ENCODE peak calls at places on chromosome 16, in eight cellular contexts. One of them, this sample, is unnamed.

GRCh38 chr16:29674188-29674587 is 4.8 kb upstream of the QPRT start:
- DNase-seq in ascending aorta: no peak
- DNase-seq in lung: no peak
- DNase-seq in cardiac muscle cell: peak; percentile 88
- DNase-seq in RWPE2: no peak
- DNase-seq in IMR-90: peak; percentile 40
- DNase-seq in MM.1S: no peak
- DNase-seq in CD8-positive, alpha-beta T cell: no peak
- DNase-seq in this sample: no peak

GRCh38 chr16:54164789-54165173 is 121.8 kb downstream of the IRX3 start:
- DNase-seq in MM.1S: no peak
- DNase-seq in lung: no peak
- DNase-seq in ascending aorta: no peak
- DNase-seq in RWPE2: no peak
- DNase-seq in IMR-90: no peak
- DNase-seq in CD8-positive, alpha-beta T cell: no peak
- DNase-seq in cardiac muscle cell: no peak
- DNase-seq in this sample: no peak

GRCh38 chr16:4936991-4937781 is at the start of gene PPL:
- DNase-seq in ascending aorta: no peak
- DNase-seq in cardiac muscle cell: no peak
- DNase-seq in RWPE2: peak; percentile 91
- DNase-seq in lung: peak; percentile 91
- DNase-seq in IMR-90: no peak
- DNase-seq in CD8-positive, alpha-beta T cell: no peak
- DNase-seq in MM.1S: peak; percentile 74
- DNase-seq in this sample: no peak

GRCh38 chr16:57498031-57498430 is 11.7 kb upstream of the DOK4 start:
- DNase-seq in ascending aorta: no peak
- DNase-seq in lung: no peak
- DNase-seq in CD8-positive, alpha-beta T cell: no peak
- DNase-seq in cardiac muscle cell: no peak
- DNase-seq in RWPE2: no peak
- DNase-seq in MM.1S: no peak
- DNase-seq in IMR-90: no peak
- DNase-seq in this sample: no peak

GRCh38 chr16:16974192-16974591 is 496.6 kb downstream of the XYLT1 start:
- DNase-seq in cardiac muscle cell: no peak
- DNase-seq in IMR-90: no peak
- DNase-seq in MM.1S: no peak
- DNase-seq in ascending aorta: no peak
- DNase-seq in CD8-positive, alpha-beta T cell: no peak
- DNase-seq in lung: no peak
- DNase-seq in RWPE2: no peak
- DNase-seq in this sample: no peak

GRCh38 chr16:4391635-4392381 is 20.2 kb downstream of the VASN start:
- DNase-seq in MM.1S: no peak
- DNase-seq in ascending aorta: peak; percentile 64
- DNase-seq in cardiac muscle cell: no peak
- DNase-seq in lung: no peak
- DNase-seq in CD8-positive, alpha-beta T cell: no peak
- DNase-seq in IMR-90: no peak
- DNase-seq in RWPE2: no peak
- DNase-seq in this sample: no peak

GRCh38 chr16:66735891-66736290 is 15.5 kb downstream of the DYNC1LI2 start:
- DNase-seq in cardiac muscle cell: no peak
- DNase-seq in IMR-90: no peak
- DNase-seq in CD8-positive, alpha-beta T cell: no peak
- DNase-seq in ascending aorta: no peak
- DNase-seq in MM.1S: no peak
- DNase-seq in RWPE2: no peak
- DNase-seq in lung: no peak
- DNase-seq in this sample: no peak

GRCh38 chr16:25009822-25010221 is 5.3 kb downstream of the ARHGAP17 start:
- DNase-seq in lung: peak; percentile 64
- DNase-seq in CD8-positive, alpha-beta T cell: no peak
- DNase-seq in IMR-90: peak; percentile 57
- DNase-seq in cardiac muscle cell: peak; percentile 48
- DNase-seq in ascending aorta: peak; percentile 55
- DNase-seq in MM.1S: no peak
- DNase-seq in RWPE2: no peak
- DNase-seq in this sample: no peak

GRCh38 chr16:52552643-52553042 is 5.7 kb upstream of the TOX3 start:
- DNase-seq in lung: no peak
- DNase-seq in ascending aorta: no peak
- DNase-seq in CD8-positive, alpha-beta T cell: no peak
- DNase-seq in MM.1S: no peak
- DNase-seq in RWPE2: no peak
- DNase-seq in IMR-90: no peak
- DNase-seq in cardiac muscle cell: no peak
- DNase-seq in this sample: no peak

GRCh38 chr16:4358831-4359561 is 7.9 kb upstream of the PAM16 start:
- DNase-seq in MM.1S: no peak
- DNase-seq in IMR-90: no peak
- DNase-seq in CD8-positive, alpha-beta T cell: peak; percentile 49
- DNase-seq in ascending aorta: peak; percentile 80
- DNase-seq in cardiac muscle cell: peak; percentile 58
- DNase-seq in RWPE2: no peak
- DNase-seq in lung: peak; percentile 69
- DNase-seq in this sample: peak; percentile 69

GRCh38 chr16:5059386-5060072 is 6.2 kb downstream of the C16orf89 start:
- DNase-seq in ascending aorta: no peak
- DNase-seq in CD8-positive, alpha-beta T cell: no peak
- DNase-seq in lung: no peak
- DNase-seq in RWPE2: no peak
- DNase-seq in MM.1S: no peak
- DNase-seq in cardiac muscle cell: no peak
- DNase-seq in IMR-90: no peak
- DNase-seq in this sample: no peak

GRCh38 chr16:50185005-50185505 is 31.9 kb downstream of the TENT4B start:
- DNase-seq in RWPE2: no peak
- DNase-seq in cardiac muscle cell: peak; percentile 44
- DNase-seq in lung: no peak
- DNase-seq in IMR-90: peak; percentile 75
- DNase-seq in MM.1S: no peak
- DNase-seq in ascending aorta: no peak
- DNase-seq in CD8-positive, alpha-beta T cell: no peak
- DNase-seq in this sample: no peak

GRCh38 chr16:50519602-50520001 is 28.6 kb upstream of the NKD1 start:
- DNase-seq in MM.1S: no peak
- DNase-seq in cardiac muscle cell: no peak
- DNase-seq in RWPE2: no peak
- DNase-seq in ascending aorta: no peak
- DNase-seq in lung: no peak
- DNase-seq in IMR-90: no peak
- DNase-seq in CD8-positive, alpha-beta T cell: no peak
- DNase-seq in this sample: no peak

GRCh38 chr16:15644306-15644961 is 1.5 kb upstream of the MARF1 start:
- DNase-seq in cardiac muscle cell: no peak
- DNase-seq in CD8-positive, alpha-beta T cell: no peak
- DNase-seq in ascending aorta: no peak
- DNase-seq in MM.1S: peak; percentile 36
- DNase-seq in IMR-90: no peak
- DNase-seq in lung: no peak
- DNase-seq in RWPE2: peak; percentile 76
- DNase-seq in this sample: no peak

GRCh38 chr16:59880626-59881025 is 1146.5 kb upstream of the GOT2 start:
- DNase-seq in ascending aorta: no peak
- DNase-seq in cardiac muscle cell: no peak
- DNase-seq in MM.1S: no peak
- DNase-seq in lung: no peak
- DNase-seq in IMR-90: no peak
- DNase-seq in CD8-positive, alpha-beta T cell: no peak
- DNase-seq in RWPE2: no peak
- DNase-seq in this sample: no peak
- H3K9me3 ChIP-seq in ascending aorta: no peaks in the 10 kb centered on the region
- H3K9me3 ChIP-seq in cardiac muscle cell: no peaks in the 10 kb centered on the region
- H3K9me3 ChIP-seq in MM.1S: no peaks in the 10 kb centered on the region
- H3K9me3 ChIP-seq in lung: peaks cover 2% of the 10 kb centered on the region
- H3K9me3 ChIP-seq in IMR-90: peaks cover 2% of the 10 kb centered on the region
- H3K9me3 ChIP-seq in CD8-positive, alpha-beta T cell: no peaks in the 10 kb centered on the region
- H3K9me3 ChIP-seq in RWPE2: no peaks in the 10 kb centered on the region
- H3K9me3 ChIP-seq in this sample: no peaks in the 10 kb centered on the region

GRCh38 chr16:68548947-68549346 is 9.9 kb downstream of the ZFP90 start:
- DNase-seq in MM.1S: no peak
- DNase-seq in cardiac muscle cell: no peak
- DNase-seq in CD8-positive, alpha-beta T cell: peak; percentile 11
- DNase-seq in RWPE2: no peak
- DNase-seq in ascending aorta: no peak
- DNase-seq in lung: no peak
- DNase-seq in IMR-90: no peak
- DNase-seq in this sample: no peak
- H3K9me3 ChIP-seq in MM.1S: no peaks in the 10 kb centered on the region
- H3K9me3 ChIP-seq in cardiac muscle cell: no peaks in the 10 kb centered on the region
- H3K9me3 ChIP-seq in CD8-positive, alpha-beta T cell: peaks cover 8% of the 10 kb centered on the region
- H3K9me3 ChIP-seq in RWPE2: peaks cover 16% of the 10 kb centered on the region
- H3K9me3 ChIP-seq in ascending aorta: peaks cover 76% of the 10 kb centered on the region
- H3K9me3 ChIP-seq in lung: peaks cover 28% of the 10 kb centered on the region
- H3K9me3 ChIP-seq in IMR-90: peaks cover 63% of the 10 kb centered on the region
- H3K9me3 ChIP-seq in this sample: peaks cover 12% of the 10 kb centered on the region

GRCh38 chr16:35733971-35734702 is 2274.7 kb downstream of the TP53TG3F start:
- DNase-seq in RWPE2: no peak
- DNase-seq in ascending aorta: peak; percentile 60
- DNase-seq in lung: no peak
- DNase-seq in IMR-90: no peak
- DNase-seq in cardiac muscle cell: no peak
- DNase-seq in CD8-positive, alpha-beta T cell: no peak
- DNase-seq in MM.1S: no peak
- DNase-seq in this sample: no peak

GRCh38 chr16:35732046-35732810 is 2272.8 kb downstream of the TP53TG3F start:
- DNase-seq in CD8-positive, alpha-beta T cell: no peak
- DNase-seq in cardiac muscle cell: no peak
- DNase-seq in IMR-90: no peak
- DNase-seq in RWPE2: no peak
- DNase-seq in MM.1S: no peak
- DNase-seq in ascending aorta: peak; percentile 13
- DNase-seq in lung: no peak
- DNase-seq in this sample: no peak

GRCh38 chr16:35734728-35735402 is 2275.5 kb downstream of the TP53TG3F start:
- DNase-seq in ascending aorta: peak; percentile 47
- DNase-seq in IMR-90: no peak
- DNase-seq in CD8-positive, alpha-beta T cell: no peak
- DNase-seq in cardiac muscle cell: no peak
- DNase-seq in lung: no peak
- DNase-seq in MM.1S: no peak
- DNase-seq in RWPE2: no peak
- DNase-seq in this sample: no peak

GRCh38 chr16:35731341-35732040 is 2272.1 kb downstream of the TP53TG3F start:
- DNase-seq in CD8-positive, alpha-beta T cell: no peak
- DNase-seq in IMR-90: no peak
- DNase-seq in lung: no peak
- DNase-seq in MM.1S: no peak
- DNase-seq in RWPE2: no peak
- DNase-seq in cardiac muscle cell: no peak
- DNase-seq in ascending aorta: peak; percentile 60
- DNase-seq in this sample: no peak

DNA sequence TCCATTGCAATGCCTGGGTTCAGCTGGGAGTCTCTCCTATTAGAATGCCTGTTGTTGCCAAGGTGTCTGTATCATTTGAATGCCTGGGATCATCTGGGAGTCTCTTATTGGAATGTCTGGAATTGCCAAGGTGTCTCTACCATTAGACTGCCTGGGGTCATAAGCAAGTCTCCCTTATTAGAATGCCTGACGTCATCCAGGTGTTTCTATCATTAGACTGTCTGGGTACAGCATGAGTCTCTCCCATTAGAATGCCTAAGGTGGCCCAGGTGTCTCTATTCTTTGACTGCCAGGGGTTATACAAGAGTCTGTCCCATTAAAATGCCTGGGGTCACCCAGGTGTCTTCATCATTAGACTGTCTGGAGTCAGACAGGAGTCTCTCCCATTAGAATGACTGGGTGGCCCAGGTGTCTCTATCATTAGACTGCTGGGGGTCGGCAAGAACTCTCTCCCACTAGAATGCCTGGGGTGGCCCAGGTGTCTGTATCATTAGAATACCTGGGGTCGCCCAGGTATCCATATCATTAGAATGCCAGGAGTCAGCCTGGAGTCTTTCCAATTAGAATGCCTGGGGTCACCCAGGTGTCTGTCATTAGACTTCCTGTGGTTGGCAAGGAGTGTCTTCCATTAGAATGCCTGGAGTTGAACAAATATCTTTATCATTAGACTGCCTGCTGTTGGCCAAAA is 2274.0 kb downstream of the TP53TG3F start:
- DNase-seq in ascending aorta: peak; percentile 41
- DNase-seq in IMR-90: no peak
- DNase-seq in MM.1S: no peak
- DNase-seq in lung: no peak
- DNase-seq in RWPE2: no peak
- DNase-seq in CD8-positive, alpha-beta T cell: no peak
- DNase-seq in cardiac muscle cell: no peak
- DNase-seq in this sample: no peak
- H3K9me3 ChIP-seq in ascending aorta: no peaks in the 10 kb centered on the region
- H3K9me3 ChIP-seq in IMR-90: peaks cover 12% of the 10 kb centered on the region
- H3K9me3 ChIP-seq in MM.1S: no peaks in the 10 kb centered on the region
- H3K9me3 ChIP-seq in lung: peaks cover 16% of the 10 kb centered on the region
- H3K9me3 ChIP-seq in RWPE2: peaks cover 11% of the 10 kb centered on the region
- H3K9me3 ChIP-seq in CD8-positive, alpha-beta T cell: no peaks in the 10 kb centered on the region
- H3K9me3 ChIP-seq in cardiac muscle cell: no peaks in the 10 kb centered on the region
- H3K9me3 ChIP-seq in this sample: no peaks in the 10 kb centered on the region

GRCh38 chr16:35195864-35196216 is 1736.4 kb downstream of the TP53TG3F start:
- DNase-seq in MM.1S: no peak
- DNase-seq in cardiac muscle cell: no peak
- DNase-seq in ascending aorta: no peak
- DNase-seq in CD8-positive, alpha-beta T cell: no peak
- DNase-seq in RWPE2: no peak
- DNase-seq in lung: no peak
- DNase-seq in IMR-90: no peak
- DNase-seq in this sample: no peak

GRCh38 chr16:35197656-35198055 is 1738.2 kb downstream of the TP53TG3F start:
- DNase-seq in MM.1S: no peak
- DNase-seq in CD8-positive, alpha-beta T cell: no peak
- DNase-seq in RWPE2: no peak
- DNase-seq in IMR-90: no peak
- DNase-seq in ascending aorta: no peak
- DNase-seq in lung: peak; percentile 24
- DNase-seq in cardiac muscle cell: no peak
- DNase-seq in this sample: no peak

GRCh38 chr16:35194681-35195080 is 1735.3 kb downstream of the TP53TG3F start:
- DNase-seq in lung: no peak
- DNase-seq in CD8-positive, alpha-beta T cell: no peak
- DNase-seq in cardiac muscle cell: no peak
- DNase-seq in RWPE2: no peak
- DNase-seq in IMR-90: no peak
- DNase-seq in ascending aorta: no peak
- DNase-seq in MM.1S: no peak
- DNase-seq in this sample: no peak

GRCh38 chr16:35195173-35195863 is 1735.9 kb downstream of the TP53TG3F start:
- DNase-seq in lung: no peak
- DNase-seq in MM.1S: no peak
- DNase-seq in CD8-positive, alpha-beta T cell: no peak
- DNase-seq in cardiac muscle cell: no peak
- DNase-seq in ascending aorta: no peak
- DNase-seq in RWPE2: no peak
- DNase-seq in IMR-90: no peak
- DNase-seq in this sample: no peak

DNA sequence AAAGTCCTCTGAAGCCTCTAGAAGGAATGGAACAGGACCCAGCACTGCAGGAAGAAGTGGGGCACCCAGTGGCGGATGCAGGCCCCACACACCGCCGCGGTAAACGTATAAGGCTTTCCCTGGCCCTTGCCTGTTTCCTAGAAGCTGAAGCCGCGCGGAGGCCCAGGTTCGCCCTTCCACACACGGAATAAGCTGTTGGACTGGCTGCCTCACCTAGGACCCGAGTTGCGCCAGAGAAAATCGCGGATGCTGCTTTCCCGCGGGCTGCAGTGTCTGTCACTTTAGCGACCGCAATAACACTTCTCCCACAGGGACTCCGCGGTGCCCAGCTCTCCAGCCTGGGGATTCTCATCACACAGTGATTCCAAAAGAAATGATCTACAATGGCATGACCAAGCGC is 1736.9 kb downstream of the TP53TG3F start:
- DNase-seq in ascending aorta: no peak
- DNase-seq in lung: no peak
- DNase-seq in CD8-positive, alpha-beta T cell: no peak
- DNase-seq in IMR-90: no peak
- DNase-seq in cardiac muscle cell: no peak
- DNase-seq in RWPE2: no peak
- DNase-seq in MM.1S: no peak
- DNase-seq in this sample: no peak
- H3K9me3 ChIP-seq in ascending aorta: no peaks in the 10 kb centered on the region
- H3K9me3 ChIP-seq in lung: peaks cover 20% of the 10 kb centered on the region
- H3K9me3 ChIP-seq in CD8-positive, alpha-beta T cell: no peaks in the 10 kb centered on the region
- H3K9me3 ChIP-seq in IMR-90: peaks cover 28% of the 10 kb centered on the region
- H3K9me3 ChIP-seq in cardiac muscle cell: no peaks in the 10 kb centered on the region
- H3K9me3 ChIP-seq in RWPE2: peaks cover 5% of the 10 kb centered on the region
- H3K9me3 ChIP-seq in MM.1S: no peaks in the 10 kb centered on the region
- H3K9me3 ChIP-seq in this sample: peaks cover 3% of the 10 kb centered on the region

This sample was measured in T-helper 17 cell.